ENCODE peak calls at places on chromosomes 6 and 20, in five cellular contexts. One of them, this sample, is unnamed.
A peak's percentile ranks its signal among the peaks of the same experiment; 100 is the strongest.

GRCh38 chr6:157873735-157874344 is 50.8 kb downstream of the SNX9 start:
- DNase-seq in cardiac fibroblast: peak; percentile 79
- DNase-seq in ovary: peak; percentile 49
- DNase-seq in fibroblast of the aortic adventitia: peak; percentile 74
- DNase-seq in HFF-Myc: peak; percentile 27
- DNase-seq in this sample: peak; percentile 19

GRCh38 chr20:47574616-47575401 is 73.1 kb downstream of the NCOA3 start:
- DNase-seq in cardiac fibroblast: peak; percentile 40
- DNase-seq in ovary: no peak
- DNase-seq in fibroblast of the aortic adventitia: no peak
- DNase-seq in HFF-Myc: peak; percentile 41
- DNase-seq in this sample: no peak

GRCh38 chr20:17456226-17456625 is 75.0 kb downstream of the BFSP1 start:
- DNase-seq in cardiac fibroblast: no peak
- DNase-seq in ovary: no peak
- DNase-seq in fibroblast of the aortic adventitia: no peak
- DNase-seq in HFF-Myc: no peak
- DNase-seq in this sample: no peak

GRCh38 chr6:162856885-162857284 is 129.1 kb downstream of the PACRG start:
- DNase-seq in cardiac fibroblast: peak; percentile 86
- DNase-seq in ovary: no peak
- DNase-seq in fibroblast of the aortic adventitia: peak; percentile 83
- DNase-seq in HFF-Myc: peak; percentile 75
- DNase-seq in this sample: peak; percentile 88

GRCh38 chr6:37069639-37070038 is 64.2 kb downstream of the FGD2 start:
- DNase-seq in cardiac fibroblast: no peak
- DNase-seq in ovary: no peak
- DNase-seq in fibroblast of the aortic adventitia: no peak
- DNase-seq in HFF-Myc: no peak
- DNase-seq in this sample: no peak

GRCh38 chr20:58219342-58219700 is 9.1 kb downstream of the ANKRD60 start:
- DNase-seq in cardiac fibroblast: peak; percentile 24
- DNase-seq in ovary: no peak
- DNase-seq in fibroblast of the aortic adventitia: no peak
- DNase-seq in HFF-Myc: peak; percentile 88
- DNase-seq in this sample: no peak

GRCh38 chr20:47235111-47235510 is 121.4 kb downstream of the ZMYND8 start:
- DNase-seq in cardiac fibroblast: no peak
- DNase-seq in ovary: no peak
- DNase-seq in fibroblast of the aortic adventitia: no peak
- DNase-seq in HFF-Myc: no peak
- DNase-seq in this sample: no peak

GRCh38 chr6:158056355-158056754 is 74.7 kb downstream of the SYNJ2 start:
- DNase-seq in cardiac fibroblast: no peak
- DNase-seq in ovary: no peak
- DNase-seq in fibroblast of the aortic adventitia: no peak
- DNase-seq in HFF-Myc: no peak
- DNase-seq in this sample: no peak

GRCh38 chr6:43826739-43827138 is 56.7 kb downstream of the VEGFA start:
- DNase-seq in cardiac fibroblast: no peak
- DNase-seq in ovary: no peak
- DNase-seq in fibroblast of the aortic adventitia: no peak
- DNase-seq in HFF-Myc: no peak
- DNase-seq in this sample: no peak

GRCh38 chr6:80623066-80623815 is 516.8 kb downstream of the BCKDHB start:
- DNase-seq in cardiac fibroblast: no peak
- DNase-seq in ovary: no peak
- DNase-seq in fibroblast of the aortic adventitia: no peak
- DNase-seq in HFF-Myc: no peak
- DNase-seq in this sample: no peak

GRCh38 chr6:124463271-124463670 is 499.0 kb upstream of the RNF217 start:
- DNase-seq in cardiac fibroblast: no peak
- DNase-seq in ovary: no peak
- DNase-seq in fibroblast of the aortic adventitia: no peak
- DNase-seq in HFF-Myc: no peak
- DNase-seq in this sample: no peak

GRCh38 chr20:21355981-21356380 is 41.3 kb downstream of the NKX2-4 start:
- DNase-seq in cardiac fibroblast: no peak
- DNase-seq in ovary: no peak
- DNase-seq in fibroblast of the aortic adventitia: no peak
- DNase-seq in HFF-Myc: no peak
- DNase-seq in this sample: no peak

GRCh38 chr6:5752282-5752681 is 254.4 kb downstream of the NRN1 start:
- DNase-seq in cardiac fibroblast: peak; percentile 77
- DNase-seq in ovary: no peak
- DNase-seq in fibroblast of the aortic adventitia: peak; percentile 39
- DNase-seq in HFF-Myc: peak; percentile 46
- DNase-seq in this sample: peak; percentile 91

GRCh38 chr20:38727602-38728236 is 3.4 kb downstream of the SLC32A1 start:
- DNase-seq in cardiac fibroblast: no peak
- DNase-seq in ovary: no peak
- DNase-seq in fibroblast of the aortic adventitia: no peak
- DNase-seq in HFF-Myc: no peak
- DNase-seq in this sample: no peak
- H3K4me3 ChIP-seq in cardiac fibroblast: no peak overlapping the region
- H3K4me3 ChIP-seq in ovary: no peak overlapping the region
- H3K4me3 ChIP-seq in fibroblast of the aortic adventitia: no peak overlapping the region
- H3K4me3 ChIP-seq in HFF-Myc: no peak overlapping the region
- H3K4me3 ChIP-seq in this sample: no peak overlapping the region

DNA sequence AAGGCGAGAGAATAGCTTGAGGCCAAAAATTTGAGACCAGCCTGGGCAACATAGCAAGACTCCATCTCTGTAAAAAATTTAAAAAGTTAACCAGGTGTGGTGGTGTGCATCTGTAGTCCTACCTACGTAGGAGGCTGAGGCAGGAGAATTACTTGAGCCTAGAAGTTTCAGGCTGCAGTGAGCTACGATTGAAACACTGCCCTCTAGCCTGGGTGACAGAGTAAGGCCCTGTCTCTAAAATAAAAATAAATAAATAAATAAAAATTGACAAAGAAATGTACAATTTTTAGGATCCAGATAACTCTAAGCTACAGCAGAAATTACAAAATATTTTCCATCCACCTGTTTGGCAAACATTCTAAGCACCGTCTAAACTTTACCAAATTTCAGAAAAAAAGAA is 941.0 kb upstream of the ADGRB3 start:
- DNase-seq in cardiac fibroblast: no peak
- DNase-seq in ovary: no peak
- DNase-seq in fibroblast of the aortic adventitia: no peak
- DNase-seq in HFF-Myc: no peak
- DNase-seq in this sample: no peak
- TF ChIP-seq CTCF in cardiac fibroblast: peak; percentile 2
- TF ChIP-seq CTCF in ovary: no peak
- TF ChIP-seq CTCF in fibroblast of the aortic adventitia: no peak
- TF ChIP-seq CTCF in HFF-Myc: peak; percentile 23
- TF ChIP-seq CTCF in this sample: no peak

GRCh38 chr20:62622877-62623487 is 19.3 kb upstream of the SLCO4A1 start:
- DNase-seq in cardiac fibroblast: no peak
- DNase-seq in ovary: no peak
- DNase-seq in fibroblast of the aortic adventitia: no peak
- DNase-seq in HFF-Myc: no peak
- DNase-seq in this sample: no peak
- H3K4me3 ChIP-seq in cardiac fibroblast: no peak overlapping the region
- H3K4me3 ChIP-seq in ovary: no peak overlapping the region
- H3K4me3 ChIP-seq in fibroblast of the aortic adventitia: no peak overlapping the region
- H3K4me3 ChIP-seq in HFF-Myc: no peak overlapping the region
- H3K4me3 ChIP-seq in this sample: no peak overlapping the region

GRCh38 chr6:153085239-153085638 is 45.8 kb downstream of the RGS17 start:
- DNase-seq in cardiac fibroblast: peak; percentile 52
- DNase-seq in ovary: no peak
- DNase-seq in fibroblast of the aortic adventitia: no peak
- DNase-seq in HFF-Myc: no peak
- DNase-seq in this sample: no peak

GRCh38 chr6:153086225-153086990 is 44.7 kb downstream of the RGS17 start:
- DNase-seq in cardiac fibroblast: no peak
- DNase-seq in ovary: no peak
- DNase-seq in fibroblast of the aortic adventitia: peak; percentile 68
- DNase-seq in HFF-Myc: no peak
- DNase-seq in this sample: no peak

GRCh38 chr6:153081914-153082313 is 49.2 kb downstream of the RGS17 start:
- DNase-seq in cardiac fibroblast: no peak
- DNase-seq in ovary: no peak
- DNase-seq in fibroblast of the aortic adventitia: no peak
- DNase-seq in HFF-Myc: no peak
- DNase-seq in this sample: no peak

GRCh38 chr6:153083869-153084268 is 47.2 kb downstream of the RGS17 start:
- DNase-seq in cardiac fibroblast: no peak
- DNase-seq in ovary: no peak
- DNase-seq in fibroblast of the aortic adventitia: no peak
- DNase-seq in HFF-Myc: no peak
- DNase-seq in this sample: no peak

DNA sequence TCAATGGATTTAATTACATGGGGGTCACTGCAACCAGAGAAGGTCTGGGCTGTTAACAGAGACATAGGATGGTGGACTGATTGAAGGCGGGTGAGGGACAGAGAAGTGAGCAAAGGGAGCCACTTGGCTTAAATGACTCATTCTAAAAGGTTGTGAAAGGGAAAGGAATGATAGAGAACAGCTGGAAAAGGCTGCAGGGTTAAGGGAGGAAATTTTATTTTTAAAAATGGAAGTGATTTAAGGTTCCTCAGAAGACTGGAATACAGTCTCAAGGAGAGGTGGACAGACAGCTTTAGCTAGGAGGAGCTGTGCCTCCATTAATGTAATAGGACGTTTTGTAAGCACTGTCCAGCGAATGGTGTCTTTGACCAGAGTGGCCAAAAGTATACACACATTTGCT is 46.7 kb downstream of the RGS17 start:
- DNase-seq in cardiac fibroblast: peak; percentile 68
- DNase-seq in ovary: no peak
- DNase-seq in fibroblast of the aortic adventitia: peak; percentile 76
- DNase-seq in HFF-Myc: no peak
- DNase-seq in this sample: no peak
- TF ChIP-seq CTCF in cardiac fibroblast: no peak
- TF ChIP-seq CTCF in ovary: no peak
- TF ChIP-seq CTCF in fibroblast of the aortic adventitia: no peak
- TF ChIP-seq CTCF in HFF-Myc: no peak
- TF ChIP-seq CTCF in this sample: no peak